ENCODE peak calls at places on chromosomes 7 and 10, in five cellular contexts. Y is HepG2, C is GM12878, W is K562, P is H1. T is an unnamed sample.

GRCh38 chr7:885893-886625 is 9.7 kb downstream of the GET4 start:
- DNase-seq in W (no peak), Y (no peak), P (no peak), C (no peak), T (no peak)

GRCh38 chr7:42617071-42617705 is 294.7 kb downstream of the C7orf25 start:
- DNase-seq in P (no peak), W (no peak), Y (no peak), C (no peak), T (no peak)

GRCh38 chr10:36888925-36889573 is 236.3 kb upstream of the ANKRD30A start:
- DNase-seq in C (no peak), P (peak), Y (peak), W (peak), T (peak)

GRCh38 chr10:94006591-94007550 is 13.1 kb downstream of the PLCE1 start:
- DNase-seq in W (no peak), P (no peak), Y (no peak), C (no peak), T (no peak)

GRCh38 chr7:141258559-141258958 is 184.7 kb downstream of the TMEM178B start:
- DNase-seq in Y (no peak), C (no peak), P (no peak), W (no peak), T (no peak)

GRCh38 chr10:51052152-51052551 is 22.1 kb upstream of the PRKG1 start:
- DNase-seq in Y (no peak), W (no peak), C (no peak), P (no peak), T (no peak)

GRCh38 chr7:122886357-122887081 is at the start of gene CADPS2:
- DNase-seq in Y (peak), W (peak), P (peak), C (no peak), T (peak)

GRCh38 chr7:1095621-1096155 is 7.8 kb downstream of the GPER1 start:
- DNase-seq in Y (no peak), C (no peak), P (no peak), W (no peak), T (no peak)

GRCh38 chr7:147519062-147519461 is 1071.5 kb upstream of the C7orf33 start:
- DNase-seq in W (no peak), Y (peak), P (no peak), C (no peak), T (no peak)

GRCh38 chr7:133044722-133045473 is 37.0 kb downstream of the CHCHD3 start:
- DNase-seq in W (no peak), P (peak), Y (no peak), C (no peak), T (peak)

GRCh38 chr10:131396108-131397010 is 84.8 kb upstream of the TCERG1L start:
- DNase-seq in Y (no peak), C (no peak), P (no peak), W (no peak), T (peak)

GRCh38 chr7:151442776-151443496 is 3.0 kb upstream of the CRYGN start:
- DNase-seq in W (no peak), C (no peak), P (no peak), Y (no peak), T (no peak)

GRCh38 chr7:32957326-32958045 is at the start of gene FKBP9:
- DNase-seq in Y (peak), W (peak), C (no peak), P (peak), T (peak)

DNA sequence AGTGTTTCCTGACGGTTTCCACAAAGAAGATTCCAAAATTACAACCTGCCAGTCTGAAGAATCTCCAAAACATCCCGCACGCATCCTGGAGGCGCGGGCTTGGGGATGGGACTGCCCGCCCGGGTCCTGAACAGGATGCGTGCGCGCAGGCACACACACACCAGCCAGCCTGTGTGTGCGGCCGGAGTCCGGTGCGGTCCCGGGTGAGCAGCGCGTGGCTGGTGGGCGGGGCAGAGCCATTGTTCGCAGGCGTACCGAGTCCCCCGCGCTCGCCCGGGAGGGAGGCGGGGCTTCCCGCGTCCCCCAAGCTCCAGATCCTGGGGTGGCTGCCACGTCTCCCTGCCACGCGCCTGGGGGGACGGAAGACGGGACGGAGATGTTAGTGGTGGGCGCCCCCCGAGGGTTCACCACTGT is 675 bp upstream of the SCD start:
- DNase-seq in C (peak), W (peak), Y (peak), P (peak), T (peak)
- TF ChIP-seq EP300 in C (no peak), W (no peak), Y (peak), P (no peak), T (no peak)

GRCh38 chr7:100093498-100093897 is 4.7 kb downstream of the COPS6 start:
- DNase-seq in Y (no peak), W (no peak), C (no peak), P (no peak), T (peak)

GRCh38 chr7:100095289-100095688 is 5.9 kb downstream of the MCM7 start:
- DNase-seq in C (no peak), P (no peak), W (no peak), Y (no peak), T (no peak)

GRCh38 chr7:100093054-100093453 is 4.3 kb downstream of the COPS6 start:
- DNase-seq in Y (no peak), W (no peak), C (no peak), P (no peak), T (no peak)

GRCh38 chr7:100093925-100094486 is 5.2 kb downstream of the COPS6 start:
- DNase-seq in W (no peak), Y (no peak), P (no peak), C (no peak), T (no peak)

DNA sequence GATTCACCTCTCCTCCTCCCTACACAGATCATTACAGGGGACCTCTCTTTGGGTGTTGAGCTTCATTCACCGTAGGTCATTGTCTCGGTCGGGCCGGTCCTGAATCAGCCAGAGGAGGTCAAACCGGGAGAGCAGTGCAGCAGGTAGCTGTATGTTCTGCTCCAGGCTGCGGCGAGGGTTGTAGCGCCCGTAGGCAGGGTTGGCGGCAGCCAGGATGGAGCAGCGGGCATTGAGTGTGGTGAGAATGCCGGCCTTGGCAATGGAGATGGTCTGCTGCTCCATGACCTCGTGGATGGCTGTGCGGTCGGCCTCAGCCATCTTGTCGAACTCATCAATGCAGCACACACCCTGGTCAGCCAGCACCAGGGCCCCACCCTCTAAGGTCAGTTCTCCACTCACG is 5.5 kb downstream of the MCM7 start:
- DNase-seq in P (no peak), C (no peak), Y (no peak), W (no peak), T (no peak)
- H3K9ac ChIP-seq in P (no peak), C (no peak), Y (no peak), W (no peak), T (no peak)

GRCh38 chr7:142853739-142854504 is 954 bp upstream of the EPHB6 start:
- DNase-seq in W (peak), P (peak), C (no peak), Y (peak), T (peak)
- TF ChIP-seq EP300 in W (no peak), P (no peak), C (no peak), Y (no peak), T (no peak)

DNA sequence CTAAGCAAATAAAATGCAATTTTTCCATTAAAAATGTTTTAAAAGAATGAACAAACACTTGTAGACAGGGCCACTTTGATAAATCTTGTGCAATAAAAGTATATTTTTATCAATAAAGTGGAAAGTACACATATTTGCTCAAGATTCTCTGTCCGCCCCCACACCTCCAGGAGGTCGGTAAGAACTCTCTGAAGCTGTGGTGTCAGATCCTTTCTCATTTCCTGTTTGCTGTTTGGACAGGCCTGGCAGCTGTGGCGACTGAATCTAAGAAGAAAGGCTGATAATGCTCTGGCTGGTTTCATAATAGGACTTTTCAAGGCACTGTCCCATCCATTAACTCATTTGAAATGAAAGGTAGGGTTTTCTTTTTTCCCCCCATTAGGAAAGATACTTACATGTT is 15.3 kb upstream of the ASB4 start:
- DNase-seq in C (no peak), Y (peak), P (no peak), W (no peak), T (no peak)
- H3K9ac ChIP-seq in C (no peak), Y (no peak), P (no peak), W (no peak), T (no peak)

GRCh38 chr10:69318997-69319727 is 40.9 kb downstream of the HK1 start:
- DNase-seq in W (peak), P (no peak), Y (no peak), C (no peak), T (peak)
- TF ChIP-seq EP300 in W (no peak), P (no peak), Y (no peak), C (no peak), T (no peak)

GRCh38 chr10:62025901-62026879 is 124.7 kb downstream of the ARID5B start:
- DNase-seq in W (no peak), P (no peak), Y (no peak), C (no peak), T (no peak)
- H3K9ac ChIP-seq in W (no peak), P (no peak), Y (no peak), C (no peak), T (no peak)

GRCh38 chr10:132515811-132516726 is 21.5 kb upstream of the INPP5A start:
- DNase-seq in W (no peak), Y (no peak), C (no peak), P (no peak), T (no peak)

GRCh38 chr10:132517951-132518521 is 19.6 kb upstream of the INPP5A start:
- DNase-seq in P (peak), C (no peak), W (peak), Y (peak), T (no peak)

GRCh38 chr10:132514841-132515521 is 22.6 kb upstream of the INPP5A start:
- DNase-seq in W (no peak), Y (no peak), P (no peak), C (no peak), T (no peak)

GRCh38 chr10:132518572-132519381 is 18.8 kb upstream of the INPP5A start:
- DNase-seq in C (no peak), Y (peak), W (peak), P (peak), T (no peak)

DNA sequence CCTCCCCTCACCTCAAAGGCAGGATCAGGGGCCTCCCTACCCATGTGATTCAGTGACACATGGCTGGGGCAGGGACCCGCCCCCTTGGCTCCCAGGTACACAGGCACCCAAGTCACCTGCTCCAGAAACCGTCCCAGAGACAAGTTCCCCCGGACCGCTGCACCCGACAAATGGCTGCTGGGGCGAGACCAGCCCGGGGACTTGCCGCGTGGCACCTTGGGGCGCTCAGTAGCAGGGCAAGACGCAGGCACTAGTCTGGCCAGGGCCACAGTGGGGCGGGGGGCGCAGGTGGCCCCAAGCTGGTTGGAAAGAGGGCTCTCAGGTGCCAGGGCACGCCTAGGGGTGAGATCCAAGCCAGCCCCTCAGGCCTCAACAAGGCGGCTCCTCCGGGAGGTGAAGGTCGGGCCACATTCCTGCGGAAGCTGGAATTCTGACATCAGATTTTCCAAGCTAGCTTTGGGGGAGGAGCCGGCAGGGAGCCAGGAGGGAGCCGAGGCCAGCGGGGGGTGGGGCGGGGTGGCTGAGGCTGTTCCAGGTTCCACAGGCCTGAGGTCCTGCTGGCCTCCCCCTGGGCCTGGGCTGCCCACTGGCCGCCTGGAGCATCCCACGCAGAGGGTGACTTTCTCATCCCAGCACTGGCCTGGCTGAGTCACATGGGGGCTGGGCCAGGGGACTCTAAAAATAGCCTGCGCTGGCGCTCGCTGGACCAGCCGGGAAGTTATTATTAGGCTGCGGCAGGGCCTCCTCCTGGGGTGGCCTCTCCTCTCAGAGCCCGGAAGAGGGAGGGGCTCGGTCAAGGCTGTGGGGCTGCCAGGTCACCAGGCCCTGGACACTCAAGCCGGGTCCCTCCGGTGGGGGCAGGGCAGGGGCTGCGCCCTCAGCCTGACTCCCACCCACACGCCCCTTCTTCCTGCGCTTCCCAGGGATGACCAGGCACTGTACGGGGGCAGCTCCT is 20.5 kb upstream of the INPP5A start:
- DNase-seq in P (peak), Y (peak), C (no peak), W (peak), T (peak)
- TF ChIP-seq EP300 in P (no peak), Y (peak), C (no peak), W (no peak), T (no peak)